ENCODE peak calls at places on chromosomes 12 and 14, in eight cellular contexts. One of them, this sample, is unnamed.

GRCh38 chr12:98814254-98814653 is 169.2 kb downstream of the APAF1 start:
- DNase-seq in uterus: no peak
- DNase-seq in CD4-positive, alpha-beta T cell: no peak
- DNase-seq in A549: no peak
- DNase-seq in fibroblast of lung: no peak
- DNase-seq in lower lobe of right lung: no peak
- DNase-seq in astrocyte: peak
- DNase-seq in heart left ventricle: no peak
- DNase-seq in this sample: no peak

GRCh38 chr12:55712700-55713415 is 3.0 kb upstream of the BLOC1S1 start:
- DNase-seq in uterus: no peak
- DNase-seq in CD4-positive, alpha-beta T cell: no peak
- DNase-seq in A549: no peak
- DNase-seq in fibroblast of lung: no peak
- DNase-seq in lower lobe of right lung: no peak
- DNase-seq in astrocyte: no peak
- DNase-seq in heart left ventricle: peak
- DNase-seq in this sample: no peak

GRCh38 chr12:79371226-79371625 is 319.5 kb downstream of the PAWR start:
- DNase-seq in uterus: no peak
- DNase-seq in CD4-positive, alpha-beta T cell: no peak
- DNase-seq in A549: no peak
- DNase-seq in fibroblast of lung: no peak
- DNase-seq in lower lobe of right lung: no peak
- DNase-seq in astrocyte: peak
- DNase-seq in heart left ventricle: no peak
- DNase-seq in this sample: no peak

GRCh38 chr12:89309452-89309802 is 42.9 kb downstream of the DUSP6 start:
- DNase-seq in uterus: no peak
- DNase-seq in CD4-positive, alpha-beta T cell: no peak
- DNase-seq in A549: no peak
- DNase-seq in fibroblast of lung: no peak
- DNase-seq in lower lobe of right lung: no peak
- DNase-seq in astrocyte: no peak
- DNase-seq in heart left ventricle: no peak
- DNase-seq in this sample: no peak

GRCh38 chr14:101721951-101722661 is 39.4 kb upstream of the PPP2R5C start:
- DNase-seq in uterus: no peak
- DNase-seq in CD4-positive, alpha-beta T cell: peak
- DNase-seq in A549: peak
- DNase-seq in fibroblast of lung: no peak
- DNase-seq in lower lobe of right lung: no peak
- DNase-seq in astrocyte: peak
- DNase-seq in heart left ventricle: no peak
- DNase-seq in this sample: no peak

GRCh38 chr14:65495196-65495595 is 82.7 kb downstream of the FUT8 start:
- DNase-seq in uterus: no peak
- DNase-seq in CD4-positive, alpha-beta T cell: no peak
- DNase-seq in A549: no peak
- DNase-seq in fibroblast of lung: peak
- DNase-seq in lower lobe of right lung: no peak
- DNase-seq in astrocyte: peak
- DNase-seq in heart left ventricle: no peak
- DNase-seq in this sample: no peak

GRCh38 chr12:57611810-57612710 is 825 bp downstream of the ARHGEF25 start:
- DNase-seq in uterus: no peak
- DNase-seq in CD4-positive, alpha-beta T cell: no peak
- DNase-seq in A549: no peak
- DNase-seq in fibroblast of lung: no peak
- DNase-seq in lower lobe of right lung: no peak
- DNase-seq in astrocyte: no peak
- DNase-seq in heart left ventricle: no peak
- DNase-seq in this sample: no peak

GRCh38 chr12:93632383-93632782 is 44.8 kb upstream of the CRADD start:
- DNase-seq in uterus: no peak
- DNase-seq in CD4-positive, alpha-beta T cell: no peak
- DNase-seq in A549: no peak
- DNase-seq in fibroblast of lung: no peak
- DNase-seq in lower lobe of right lung: no peak
- DNase-seq in astrocyte: no peak
- DNase-seq in heart left ventricle: no peak
- DNase-seq in this sample: no peak

GRCh38 chr12:114447274-114447716 is 41.4 kb upstream of the TBX5 start:
- DNase-seq in uterus: no peak
- DNase-seq in CD4-positive, alpha-beta T cell: no peak
- DNase-seq in A549: no peak
- DNase-seq in fibroblast of lung: no peak
- DNase-seq in lower lobe of right lung: no peak
- DNase-seq in astrocyte: no peak
- DNase-seq in heart left ventricle: peak
- DNase-seq in this sample: no peak

GRCh38 chr12:131486831-131487230 is 224.1 kb upstream of the SFSWAP start:
- DNase-seq in uterus: no peak
- DNase-seq in CD4-positive, alpha-beta T cell: no peak
- DNase-seq in A549: no peak
- DNase-seq in fibroblast of lung: no peak
- DNase-seq in lower lobe of right lung: no peak
- DNase-seq in astrocyte: no peak
- DNase-seq in heart left ventricle: no peak
- DNase-seq in this sample: no peak

GRCh38 chr12:123602651-123603195 is 824 bp downstream of the DDX55 start:
- DNase-seq in uterus: no peak
- DNase-seq in CD4-positive, alpha-beta T cell: no peak
- DNase-seq in A549: no peak
- DNase-seq in fibroblast of lung: no peak
- DNase-seq in lower lobe of right lung: no peak
- DNase-seq in astrocyte: no peak
- DNase-seq in heart left ventricle: no peak
- DNase-seq in this sample: no peak

GRCh38 chr14:101017806-101018560 is 114.5 kb upstream of the RTL1 start:
- DNase-seq in uterus: no peak
- DNase-seq in CD4-positive, alpha-beta T cell: no peak
- DNase-seq in A549: no peak
- DNase-seq in fibroblast of lung: no peak
- DNase-seq in lower lobe of right lung: no peak
- DNase-seq in astrocyte: no peak
- DNase-seq in heart left ventricle: no peak
- DNase-seq in this sample: no peak

GRCh38 chr12:121535150-121536057 is 45.4 kb downstream of the KDM2B start:
- DNase-seq in uterus: no peak
- DNase-seq in CD4-positive, alpha-beta T cell: no peak
- DNase-seq in A549: no peak
- DNase-seq in fibroblast of lung: no peak
- DNase-seq in lower lobe of right lung: peak
- DNase-seq in astrocyte: no peak
- DNase-seq in heart left ventricle: no peak
- DNase-seq in this sample: no peak

GRCh38 chr14:52801014-52801708 is 9.8 kb upstream of the GNPNAT1 start:
- DNase-seq in uterus: no peak
- DNase-seq in CD4-positive, alpha-beta T cell: no peak
- DNase-seq in A549: peak
- DNase-seq in fibroblast of lung: peak
- DNase-seq in lower lobe of right lung: no peak
- DNase-seq in astrocyte: peak
- DNase-seq in heart left ventricle: no peak
- DNase-seq in this sample: peak

GRCh38 chr12:41663487-41664258 is 475.6 kb downstream of the PDZRN4 start:
- DNase-seq in uterus: no peak
- DNase-seq in CD4-positive, alpha-beta T cell: no peak
- DNase-seq in A549: peak
- DNase-seq in fibroblast of lung: peak
- DNase-seq in lower lobe of right lung: no peak
- DNase-seq in astrocyte: peak
- DNase-seq in heart left ventricle: no peak
- DNase-seq in this sample: no peak

GRCh38 chr14:97976861-97977260 is 1179.7 kb downstream of the VRK1 start:
- DNase-seq in uterus: no peak
- DNase-seq in CD4-positive, alpha-beta T cell: no peak
- DNase-seq in A549: no peak
- DNase-seq in fibroblast of lung: no peak
- DNase-seq in lower lobe of right lung: peak
- DNase-seq in astrocyte: no peak
- DNase-seq in heart left ventricle: peak
- DNase-seq in this sample: no peak

GRCh38 chr14:74566174-74567125 is 45.6 kb downstream of the LTBP2 start:
- DNase-seq in uterus: no peak
- DNase-seq in CD4-positive, alpha-beta T cell: no peak
- DNase-seq in A549: peak
- DNase-seq in fibroblast of lung: no peak
- DNase-seq in lower lobe of right lung: no peak
- DNase-seq in astrocyte: no peak
- DNase-seq in heart left ventricle: peak
- DNase-seq in this sample: no peak

GRCh38 chr12:92955997-92956663 is 27.0 kb upstream of the EEA1 start:
- DNase-seq in uterus: no peak
- DNase-seq in CD4-positive, alpha-beta T cell: no peak
- DNase-seq in A549: no peak
- DNase-seq in fibroblast of lung: peak
- DNase-seq in lower lobe of right lung: no peak
- DNase-seq in astrocyte: peak
- DNase-seq in heart left ventricle: no peak
- DNase-seq in this sample: no peak

GRCh38 chr14:103378042-103378854 is 7.0 kb upstream of the MARK3 start:
- DNase-seq in uterus: no peak
- DNase-seq in CD4-positive, alpha-beta T cell: no peak
- DNase-seq in A549: no peak
- DNase-seq in fibroblast of lung: no peak
- DNase-seq in lower lobe of right lung: no peak
- DNase-seq in astrocyte: no peak
- DNase-seq in heart left ventricle: no peak
- DNase-seq in this sample: no peak

GRCh38 chr12:82329508-82329907 is 28.7 kb downstream of the CCDC59 start:
- DNase-seq in uterus: no peak
- DNase-seq in CD4-positive, alpha-beta T cell: no peak
- DNase-seq in A549: no peak
- DNase-seq in fibroblast of lung: no peak
- DNase-seq in lower lobe of right lung: no peak
- DNase-seq in astrocyte: no peak
- DNase-seq in heart left ventricle: no peak
- DNase-seq in this sample: no peak
- H3K27ac ChIP-seq in uterus: no peak
- H3K27ac ChIP-seq in CD4-positive, alpha-beta T cell: no peak
- H3K27ac ChIP-seq in A549: no peak
- H3K27ac ChIP-seq in fibroblast of lung: no peak
- H3K27ac ChIP-seq in lower lobe of right lung: no peak
- H3K27ac ChIP-seq in astrocyte: no peak
- H3K27ac ChIP-seq in heart left ventricle: no peak
- H3K27ac ChIP-seq in this sample: no peak

GRCh38 chr14:70658899-70659298 is 17.2 kb downstream of the TTC9 start:
- DNase-seq in uterus: no peak
- DNase-seq in CD4-positive, alpha-beta T cell: no peak
- DNase-seq in A549: no peak
- DNase-seq in fibroblast of lung: no peak
- DNase-seq in lower lobe of right lung: no peak
- DNase-seq in astrocyte: no peak
- DNase-seq in heart left ventricle: no peak
- DNase-seq in this sample: no peak

GRCh38 chr14:70663707-70664179 is 22.0 kb downstream of the TTC9 start:
- DNase-seq in uterus: no peak
- DNase-seq in CD4-positive, alpha-beta T cell: no peak
- DNase-seq in A549: no peak
- DNase-seq in fibroblast of lung: peak
- DNase-seq in lower lobe of right lung: no peak
- DNase-seq in astrocyte: peak
- DNase-seq in heart left ventricle: peak
- DNase-seq in this sample: no peak

GRCh38 chr14:70662816-70663215 is 21.1 kb downstream of the TTC9 start:
- DNase-seq in uterus: no peak
- DNase-seq in CD4-positive, alpha-beta T cell: no peak
- DNase-seq in A549: no peak
- DNase-seq in fibroblast of lung: no peak
- DNase-seq in lower lobe of right lung: no peak
- DNase-seq in astrocyte: no peak
- DNase-seq in heart left ventricle: no peak
- DNase-seq in this sample: no peak

GRCh38 chr14:70662080-70662479 is 20.4 kb downstream of the TTC9 start:
- DNase-seq in uterus: no peak
- DNase-seq in CD4-positive, alpha-beta T cell: no peak
- DNase-seq in A549: no peak
- DNase-seq in fibroblast of lung: no peak
- DNase-seq in lower lobe of right lung: no peak
- DNase-seq in astrocyte: no peak
- DNase-seq in heart left ventricle: no peak
- DNase-seq in this sample: no peak

DNA sequence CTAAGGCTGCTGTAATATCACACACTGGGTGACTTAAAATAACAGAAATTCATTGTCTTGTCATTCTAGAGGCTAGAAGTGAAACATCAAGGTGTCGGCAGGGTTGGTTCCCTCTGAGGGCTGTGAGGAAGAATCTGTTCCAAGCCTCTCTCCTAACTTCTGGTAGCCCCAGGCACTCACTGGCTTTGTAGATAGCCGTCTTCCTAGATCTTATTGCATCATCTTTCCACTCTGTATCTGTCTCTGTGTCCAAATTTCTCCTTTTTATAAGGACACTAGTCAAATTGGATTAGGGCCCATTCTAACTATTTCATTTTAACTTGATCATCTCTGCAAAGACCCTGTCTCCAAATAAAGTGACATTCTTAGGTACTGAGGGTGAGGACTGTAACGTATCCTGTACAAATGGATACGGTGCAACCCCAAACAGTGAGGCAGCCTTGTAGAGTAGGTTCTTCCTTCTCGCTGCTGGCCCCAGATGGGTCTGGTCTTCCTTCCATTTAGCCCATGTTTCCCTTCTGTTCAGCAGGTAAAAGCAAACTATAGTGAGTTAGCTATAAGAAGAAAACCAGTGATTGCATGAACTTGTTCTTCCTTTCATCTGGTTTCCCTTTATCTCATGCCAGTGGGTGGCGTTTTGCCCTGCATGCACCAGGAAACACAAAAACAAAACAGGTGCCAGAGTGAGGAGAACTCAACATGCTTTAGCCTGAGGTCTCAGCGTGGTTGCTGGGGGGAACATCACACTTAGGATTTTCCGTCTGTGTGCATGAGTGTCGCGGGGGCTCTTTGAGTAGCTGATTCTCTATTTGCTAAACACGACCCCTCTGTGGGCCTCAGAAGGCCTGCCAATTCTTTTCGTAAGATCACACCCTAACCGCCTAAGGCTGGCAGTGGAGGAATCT is 19.5 kb downstream of the TTC9 start:
- DNase-seq in uterus: no peak
- DNase-seq in CD4-positive, alpha-beta T cell: peak
- DNase-seq in A549: no peak
- DNase-seq in fibroblast of lung: no peak
- DNase-seq in lower lobe of right lung: no peak
- DNase-seq in astrocyte: no peak
- DNase-seq in heart left ventricle: no peak
- DNase-seq in this sample: no peak
- TF ChIP-seq CTCF in uterus: no peak
- TF ChIP-seq CTCF in CD4-positive, alpha-beta T cell: peak
- TF ChIP-seq CTCF in A549: no peak
- TF ChIP-seq CTCF in fibroblast of lung: no peak
- TF ChIP-seq CTCF in lower lobe of right lung: no peak
- TF ChIP-seq CTCF in astrocyte: no peak
- TF ChIP-seq CTCF in heart left ventricle: no peak
- TF ChIP-seq CTCF in this sample: no peak

GRCh38 chr12:132776816-132777568 is 15.4 kb upstream of the ANKLE2 start:
- DNase-seq in uterus: peak
- DNase-seq in CD4-positive, alpha-beta T cell: no peak
- DNase-seq in A549: no peak
- DNase-seq in fibroblast of lung: peak
- DNase-seq in lower lobe of right lung: no peak
- DNase-seq in astrocyte: peak
- DNase-seq in heart left ventricle: peak
- DNase-seq in this sample: no peak
- H3K27ac ChIP-seq in uterus: no peak
- H3K27ac ChIP-seq in CD4-positive, alpha-beta T cell: no peak
- H3K27ac ChIP-seq in A549: no peak
- H3K27ac ChIP-seq in fibroblast of lung: peak
- H3K27ac ChIP-seq in lower lobe of right lung: peak
- H3K27ac ChIP-seq in astrocyte: no peak
- H3K27ac ChIP-seq in heart left ventricle: no peak
- H3K27ac ChIP-seq in this sample: no peak

GRCh38 chr14:70789961-70790360 is 19.4 kb downstream of the MAP3K9 start:
- DNase-seq in uterus: no peak
- DNase-seq in CD4-positive, alpha-beta T cell: no peak
- DNase-seq in A549: no peak
- DNase-seq in fibroblast of lung: no peak
- DNase-seq in lower lobe of right lung: no peak
- DNase-seq in astrocyte: no peak
- DNase-seq in heart left ventricle: no peak
- DNase-seq in this sample: no peak
- TF ChIP-seq CTCF in uterus: no peak
- TF ChIP-seq CTCF in CD4-positive, alpha-beta T cell: no peak
- TF ChIP-seq CTCF in A549: no peak
- TF ChIP-seq CTCF in fibroblast of lung: no peak
- TF ChIP-seq CTCF in lower lobe of right lung: no peak
- TF ChIP-seq CTCF in astrocyte: no peak
- TF ChIP-seq CTCF in heart left ventricle: no peak
- TF ChIP-seq CTCF in this sample: no peak